ENCODE peak calls at places on chromosomes 4 and X, in eight cellular contexts. J is putamen, T is NCI-H526, B is GM10248, A is SW 1271, E is OCI-LY7, U is WERI-Rb-1, Y is fibroblast of lung. C is an unnamed sample.

GRCh38 chr4:16669036-16669435 is 229.4 kb downstream of the LDB2 start:
- DNase-seq in J (no peak), T (no peak), B (no peak), A (no peak), E (no peak), U (no peak), Y (peak), C (no peak)

GRCh38 chrX:130393451-130394074 is 8.1 kb upstream of the GPR119 start:
- DNase-seq in J (peak), T (peak), B (no peak), A (peak), E (peak), U (peak), Y (peak), C (peak)

GRCh38 chr4:13546855-13547562 is 2.7 kb upstream of the NKX3-2 start:
- DNase-seq in J (no peak), T (peak), B (peak), A (no peak), E (peak), U (peak), Y (no peak), C (no peak)

GRCh38 chr4:12459126-12459525 is 1025.0 kb downstream of the RAB28 start:
- DNase-seq in J (no peak), T (no peak), B (no peak), A (no peak), E (no peak), U (no peak), Y (no peak), C (no peak)

GRCh38 chrX:42696551-42697129 is 81.3 kb downstream of the PPP1R2C start:
- DNase-seq in J (no peak), T (no peak), B (no peak), A (no peak), E (peak), U (no peak), Y (no peak), C (peak)

GRCh38 chr4:89598602-89599001 is 238.4 kb downstream of the SNCA start:
- DNase-seq in J (no peak), T (peak), B (no peak), A (peak), E (peak), U (no peak), Y (peak), C (peak)

GRCh38 chr4:25937801-25938200 is 23.8 kb downstream of the SMIM20 start:
- DNase-seq in J (no peak), T (no peak), B (no peak), A (no peak), E (no peak), U (no peak), Y (peak), C (no peak)

GRCh38 chr4:88649716-88650115 is 47.9 kb downstream of the NAP1L5 start:
- DNase-seq in J (no peak), T (no peak), B (no peak), A (no peak), E (no peak), U (no peak), Y (no peak), C (no peak)

GRCh38 chrX:134898450-134898849 is 92.3 kb upstream of the SMIM10 start:
- DNase-seq in J (no peak), T (no peak), B (no peak), A (no peak), E (no peak), U (no peak), Y (peak), C (no peak)